ENCODE peak calls at places on chromosomes 7 and 10, in four cellular contexts. I is skeletal muscle cell, U is AG04450, S is activated T-cell treated with anti-CD3 and anti-CD28 coated beads for 48 hours. V is an unnamed sample.

GRCh38 chr10:117734626-117735405 is 192.3 kb downstream of the EMX2 start:
- DNase-seq in I (no peak), U (no peak), S (no peak), V (no peak)

GRCh38 chr7:8938036-8938435 is 504.6 kb downstream of the NXPH1 start:
- DNase-seq in I (no peak), U (no peak), S (no peak), V (no peak)

GRCh38 chr7:78350926-78351325 is 552.4 kb downstream of the PHTF2 start:
- DNase-seq in I (no peak), U (no peak), S (no peak), V (no peak)

GRCh38 chr10:129934196-129934925 is 29.7 kb downstream of the EBF3 start:
- DNase-seq in I (no peak), U (no peak), S (no peak), V (no peak)

GRCh38 chr10:1037098-1037497 is 11.4 kb upstream of the IDI2 start:
- DNase-seq in I (no peak), U (no peak), S (no peak), V (no peak)

GRCh38 chr10:118047363-118047719 is 600 bp upstream of the RAB11FIP2 start:
- DNase-seq in I (no peak), U (no peak), S (no peak), V (no peak)

GRCh38 chr10:103265712-103266329 is 11.1 kb upstream of the INA start:
- DNase-seq in I (peak; percentile 41), U (no peak), S (no peak), V (peak; percentile 20)

GRCh38 chr10:35433851-35434426 is 97.6 kb downstream of the CCNY start:
- DNase-seq in I (peak; percentile 76), U (no peak), S (no peak), V (no peak)

GRCh38 chr10:97584060-97584797 is at the start of gene HOGA1:
- DNase-seq in I (no peak), U (no peak), S (no peak), V (no peak)

GRCh38 chr10:87059401-87059800 is 35.2 kb downstream of the GLUD1 start:
- DNase-seq in I (no peak), U (no peak), S (no peak), V (no peak)

GRCh38 chr10:1544929-1545328 is 192.4 kb downstream of the ADARB2 start:
- DNase-seq in I (no peak), U (no peak), S (no peak), V (no peak)

GRCh38 chr10:96656839-96657238 is 63.5 kb downstream of the PIK3AP1 start:
- DNase-seq in I (no peak), U (no peak), S (no peak), V (no peak)

GRCh38 chr10:32169556-32169955 is 113.3 kb upstream of the KIF5B start:
- DNase-seq in I (no peak), U (no peak), S (no peak), V (no peak)

GRCh38 chr10:72353963-72354355 is 760 bp downstream of the DNAJB12 start:
- DNase-seq in I (no peak), U (no peak), S (no peak), V (no peak)

GRCh38 chr10:110003524-110003885 is 4.3 kb upstream of the ADD3 start:
- DNase-seq in I (no peak), U (no peak), S (no peak), V (no peak)

GRCh38 chr10:71512794-71513379 is 116.2 kb downstream of the CDH23 start:
- DNase-seq in I (no peak), U (no peak), S (no peak), V (no peak)

GRCh38 chr7:46714904-46715303 is 793.8 kb upstream of the IGFBP3 start:
- DNase-seq in I (no peak), U (no peak), S (no peak), V (no peak)

GRCh38 chr7:379456-380225 is 89.7 kb downstream of the FOXL3 start:
- DNase-seq in I (no peak), U (no peak), S (no peak), V (no peak)

GRCh38 chr10:123203393-123204126 is 49.4 kb downstream of the BUB3 start:
- DNase-seq in I (no peak), U (no peak), S (no peak), V (no peak)

GRCh38 chr10:132401396-132402168 is 4.6 kb downstream of the PWWP2B start:
- DNase-seq in I (no peak), U (no peak), S (no peak), V (no peak)

GRCh38 chr10:15353471-15353870 is 17.6 kb downstream of the FAM171A1 start:
- DNase-seq in I (no peak), U (no peak), S (no peak), V (no peak)

GRCh38 chr7:4861673-4862072 is at the start of gene PAPOLB:
- DNase-seq in I (no peak), U (no peak), S (no peak), V (peak; percentile 63)

GRCh38 chr7:1087952-1088920 is at the start of gene GPER1:
- DNase-seq in I (no peak), U (no peak), S (no peak), V (no peak)

GRCh38 chr7:74203956-74204615 is 5.7 kb upstream of the LAT2 start:
- DNase-seq in I (no peak), U (no peak), S (no peak), V (no peak)

GRCh38 chr7:99137418-99138180 is 6.3 kb downstream of the SMURF1 start:
- DNase-seq in I (no peak), U (peak; percentile 79), S (no peak), V (no peak)

GRCh38 chr10:103881420-103882284 is 26.3 kb upstream of the SH3PXD2A start:
- DNase-seq in I (no peak), U (no peak), S (no peak), V (no peak)

GRCh38 chr10:101829561-101830315 is 11.5 kb upstream of the OGA start:
- DNase-seq in I (no peak), U (no peak), S (peak; percentile 50), V (peak; percentile 61)